ENCODE peak calls at places on chromosomes 5 and 9, in seven cellular contexts. J is fibroblast of mammary gland, R is fibroblast of the aortic adventitia, P is DND-41, S is A549, X is lower lobe of right lung, F is psoas muscle. W is an unnamed sample.

GRCh38 chr9:106864533-106865143 is 1.7 kb downstream of the ZNF462 start:
- DNase-seq in J (peak; percentile 52), P (no peak), S (no peak), R (peak; percentile 63), X (no peak), F (no peak), W (peak; percentile 55)

GRCh38 chr9:132404228-132404881 is 2.3 kb downstream of the TTF1 start:
- DNase-seq in S (no peak), X (no peak), F (no peak), P (peak; percentile 82), R (no peak), J (peak; percentile 41), W (no peak)

GRCh38 chr5:9927106-9927505 is 297.0 kb upstream of the TAS2R1 start:
- DNase-seq in J (no peak), F (no peak), P (no peak), R (peak; percentile 47), S (no peak), X (no peak), W (peak; percentile 21)

GRCh38 chr5:172044631-172045314 is 38.3 kb upstream of the FBXW11 start:
- DNase-seq in F (no peak), X (no peak), P (no peak), J (no peak), S (no peak), R (no peak), W (no peak)

GRCh38 chr9:5568868-5569267 is 58.5 kb downstream of the PDCD1LG2 start:
- DNase-seq in P (no peak), F (no peak), S (no peak), J (no peak), X (no peak), R (no peak), W (no peak)

GRCh38 chr9:123360161-123361085 is 4.4 kb downstream of the CRB2 start:
- DNase-seq in F (no peak), X (peak; percentile 69), S (peak; percentile 56), R (no peak), P (peak; percentile 61), J (no peak), W (peak; percentile 87)

GRCh38 chr9:26809795-26810194 is 82.8 kb downstream of the CAAP1 start:
- DNase-seq in F (no peak), J (peak; percentile 98), S (peak; percentile 42), R (peak; percentile 92), P (no peak), X (no peak), W (peak; percentile 51)

GRCh38 chr5:133467712-133468463 is 144.5 kb downstream of the FSTL4 start:
- DNase-seq in F (no peak), S (no peak), R (no peak), X (no peak), J (no peak), P (no peak), W (no peak)

GRCh38 chr5:86526811-86527348 is 90.9 kb upstream of the COX7C start:
- DNase-seq in S (no peak), F (no peak), X (no peak), J (no peak), R (no peak), P (peak; percentile 68), W (no peak)

GRCh38 chr9:85995612-85996011 is 54.7 kb downstream of the NAA35 start:
- DNase-seq in R (no peak), F (no peak), J (no peak), S (no peak), P (no peak), X (no peak), W (no peak)

GRCh38 chr9:126842977-126843799 is 17.3 kb upstream of the ZBTB34 start:
- DNase-seq in S (no peak), R (no peak), F (no peak), J (no peak), P (no peak), X (no peak), W (no peak)

GRCh38 chr5:84204772-84205171 is 179.9 kb downstream of the EDIL3 start:
- DNase-seq in S (no peak), F (no peak), R (no peak), P (no peak), X (no peak), J (no peak), W (no peak)

GRCh38 chr9:116234091-116234490 is 80.5 kb downstream of the PAPPA start:
- DNase-seq in F (no peak), P (no peak), X (no peak), R (peak; percentile 97), J (peak; percentile 99), S (peak; percentile 83), W (peak; percentile 97)

GRCh38 chr5:103135461-103135860 is 15.4 kb downstream of the PPIP5K2 start:
- DNase-seq in R (no peak), P (no peak), J (no peak), S (no peak), F (no peak), X (no peak), W (no peak)

GRCh38 chr9:129696803-129697110 is 31.3 kb downstream of the PRRX2 start:
- DNase-seq in F (no peak), S (no peak), R (no peak), J (no peak), P (no peak), X (no peak), W (no peak)

GRCh38 chr9:137068539-137069507 is 1.5 kb downstream of the SAPCD2 start:
- DNase-seq in X (no peak), S (no peak), F (no peak), J (no peak), P (no peak), R (no peak), W (no peak)

GRCh38 chr5:61402970-61403369 is 70.9 kb downstream of the ZSWIM6 start:
- DNase-seq in P (no peak), F (no peak), X (no peak), R (no peak), S (no peak), J (no peak), W (peak; percentile 56)

GRCh38 chr5:61412344-61412743 is 80.3 kb downstream of the ZSWIM6 start:
- DNase-seq in R (no peak), J (no peak), F (no peak), P (no peak), X (no peak), S (no peak), W (peak; percentile 54)

GRCh38 chr5:61407706-61408105 is 75.6 kb downstream of the ZSWIM6 start:
- DNase-seq in X (no peak), J (no peak), P (no peak), S (peak; percentile 66), R (no peak), F (no peak), W (no peak)

GRCh38 chr5:61409568-61409967 is 77.5 kb downstream of the ZSWIM6 start:
- DNase-seq in X (no peak), J (peak; percentile 93), S (peak; percentile 91), R (peak; percentile 92), P (no peak), F (no peak), W (peak; percentile 98)

GRCh38 chr5:61408476-61409168 is 76.6 kb downstream of the ZSWIM6 start:
- DNase-seq in R (peak; percentile 100), P (peak; percentile 94), J (peak; percentile 99), S (peak; percentile 100), X (peak; percentile 100), F (peak; percentile 99), W (peak; percentile 100)
- H3K4me3 ChIP-seq in R (peak overlapping the region; percentile 19), P (no peak overlapping the region), J (peak overlapping the region; percentile 20), S (peak overlapping the region; percentile 30), X (peak overlapping the region; percentile 19), F (peak overlapping the region; percentile 60), W (peak overlapping the region; percentile 34)

GRCh38 chr5:1171340-1171941 is 30.0 kb upstream of the SLC6A19 start:
- DNase-seq in X (no peak), S (peak; percentile 33), R (peak; percentile 39), J (peak; percentile 54), P (no peak), F (no peak), W (peak; percentile 45)
- TF ChIP-seq CTCF in X (no peak), S (no peak), R (no peak), J (no peak), P (no peak), F (no peak), W (no peak)

GRCh38 chr9:95807326-95807947 is 68.1 kb upstream of the ERCC6L2 start:
- DNase-seq in J (no peak), F (no peak), P (no peak), X (no peak), R (no peak), S (no peak), W (peak; percentile 98)
- H3K4me3 ChIP-seq in J (no peak overlapping the region), F (no peak overlapping the region), P (no peak overlapping the region), X (no peak overlapping the region), R (no peak overlapping the region), S (no peak overlapping the region), W (no peak overlapping the region)

GRCh38 chr9:90726215-90726614 is 75.4 kb upstream of the SYK start:
- DNase-seq in S (no peak), P (no peak), J (no peak), X (no peak), F (no peak), R (no peak), W (no peak)

GRCh38 chr9:90727498-90727897 is 74.1 kb upstream of the SYK start:
- DNase-seq in R (no peak), P (no peak), J (no peak), F (no peak), X (no peak), S (no peak), W (no peak)

GRCh38 chr9:90724880-90725279 is 76.7 kb upstream of the SYK start:
- DNase-seq in X (no peak), R (no peak), J (no peak), S (no peak), F (no peak), P (no peak), W (no peak)

GRCh38 chr9:90722116-90722515 is 79.5 kb upstream of the DIRAS2 start:
- DNase-seq in S (no peak), P (no peak), F (no peak), J (no peak), X (no peak), R (no peak), W (peak; percentile 19)

GRCh38 chr9:90724112-90724511 is 77.5 kb upstream of the SYK start:
- DNase-seq in S (no peak), J (no peak), P (no peak), X (no peak), F (no peak), R (no peak), W (no peak)
- TF ChIP-seq CTCF in S (no peak), J (no peak), P (no peak), X (no peak), F (no peak), R (no peak), W (no peak)

W was measured in fibroblast of villous mesenchyme.